ENCODE peak calls at places on chromosome 17, in ten cellular contexts. Y is CD8-positive, alpha-beta T cell; F is cardiac fibroblast; D is OCI-M1; X is sciatic nerve; C is caudate nucleus; M is transverse colon; Z is T1000; U is GM12892; H is naive thymus-derived CD8-positive, alpha-beta T cell. V is an unnamed sample.

GRCh38 chr17:16449121-16449570 is 33.8 kb downstream of the TRPV2 start:
- DNase-seq in D (no peak), H (no peak), C (no peak), Y (no peak), F (peak; percentile 56), X (no peak), U (no peak), Z (no peak), M (no peak), V (no peak)

GRCh38 chr17:40348136-40348504 is 16.4 kb downstream of the GJD3 start:
- DNase-seq in D (no peak), Y (no peak), U (no peak), M (no peak), X (no peak), F (no peak), H (no peak), Z (no peak), C (no peak), V (no peak)

GRCh38 chr17:81398170-81398854 is 3.1 kb downstream of the BAHCC1 start:
- DNase-seq in U (no peak), Y (no peak), M (peak; percentile 55), H (no peak), X (no peak), D (no peak), C (no peak), Z (peak; percentile 70), F (peak; percentile 64), V (no peak)

GRCh38 chr17:31680126-31680525 is 178.9 kb downstream of the COPRS start:
- DNase-seq in Y (no peak), C (no peak), F (no peak), D (no peak), X (no peak), M (no peak), U (no peak), Z (no peak), H (no peak), V (peak; percentile 11)

GRCh38 chr17:39064814-39065213 is 86.6 kb downstream of the PLXDC1 start:
- DNase-seq in U (no peak), M (no peak), Z (no peak), X (no peak), C (no peak), Y (no peak), H (no peak), F (no peak), D (no peak), V (no peak)

GRCh38 chr17:77694391-77695363 is 263.8 kb upstream of the TNRC6C start:
- DNase-seq in F (no peak), Z (no peak), C (no peak), H (no peak), M (no peak), X (no peak), U (no peak), D (no peak), Y (no peak), V (no peak)

GRCh38 chr17:62187681-62188080 is 122.6 kb upstream of the MED13 start:
- DNase-seq in F (peak; percentile 16), C (no peak), X (no peak), D (peak; percentile 80), Y (no peak), Z (no peak), H (no peak), U (no peak), M (no peak), V (no peak)

GRCh38 chr17:8375738-8376259 is 705 bp downstream of the KRABD2 start:
- DNase-seq in H (no peak), U (no peak), Y (no peak), D (no peak), F (no peak), X (no peak), Z (no peak), M (no peak), C (peak; percentile 29), V (no peak)

GRCh38 chr17:33977729-33978514 is 277.2 kb upstream of the CCL2 start:
- DNase-seq in F (no peak), M (no peak), C (no peak), H (no peak), U (no peak), D (no peak), Z (no peak), Y (no peak), X (no peak), V (no peak)

GRCh38 chr17:32516940-32517711 is 30.3 kb downstream of the CDK5R1 start:
- DNase-seq in Z (no peak), X (no peak), F (no peak), C (no peak), U (no peak), M (no peak), D (no peak), Y (no peak), H (peak; percentile 38), V (no peak)

GRCh38 chr17:37301288-37301687 is 74.5 kb upstream of the C17orf78 start:
- DNase-seq in X (no peak), Z (no peak), D (no peak), F (peak; percentile 39), C (no peak), H (no peak), U (no peak), M (no peak), Y (no peak), V (no peak)

GRCh38 chr17:12642034-12642433 is 23.7 kb upstream of the MYOCD start:
- DNase-seq in F (no peak), X (no peak), H (no peak), U (no peak), Y (no peak), M (no peak), Z (no peak), D (no peak), C (no peak), V (no peak)

GRCh38 chr17:77644181-77644972 is 314.1 kb upstream of the TNRC6C start:
- DNase-seq in H (no peak), D (no peak), F (no peak), X (no peak), U (no peak), Y (no peak), Z (no peak), M (no peak), C (no peak), V (no peak)

GRCh38 chr17:3810019-3810418 is 9.0 kb upstream of the ITGAE start:
- DNase-seq in Z (no peak), M (no peak), F (no peak), X (no peak), C (no peak), H (no peak), Y (no peak), U (no peak), D (no peak), V (no peak)

V was measured in CD4-positive, CD25-positive, alpha-beta regulatory T cell.